ENCODE peak calls at places on chromosomes 4 and X, in five cellular contexts. H is left lung, R is testis, S is AG20443, E is HTR-8/SVneo. A is an unnamed sample.

GRCh38 chr4:145731026-145731425 is 51.1 kb downstream of the C4orf51 start:
- DNase-seq in H (no peak), R (no peak), S (no peak), E (no peak), A (no peak)

GRCh38 chrX:38935561-38935960 is 134.3 kb downstream of the MID1IP1 start:
- DNase-seq in H (no peak), R (no peak), S (no peak), E (no peak), A (no peak)

GRCh38 chr4:121140712-121141111 is 23.4 kb downstream of the TNIP3 start:
- DNase-seq in H (no peak), R (no peak), S (peak), E (no peak), A (no peak)

GRCh38 chr4:154691229-154691628 is 52.6 kb upstream of the LRAT start:
- DNase-seq in H (no peak), R (no peak), S (no peak), E (no peak), A (no peak)

GRCh38 chrX:115582871-115583729 is 22.1 kb downstream of the PLS3 start:
- DNase-seq in H (no peak), R (no peak), S (no peak), E (no peak), A (no peak)

GRCh38 chr4:55184600-55185523 is 59.5 kb upstream of the KDR start:
- DNase-seq in H (no peak), R (peak), S (peak), E (no peak), A (no peak)

GRCh38 chr4:120839624-120839973 is 82.9 kb downstream of the PRDM5 start:
- DNase-seq in H (no peak), R (no peak), S (no peak), E (no peak), A (no peak)

GRCh38 chrX:119686087-119686639 is 6.8 kb downstream of the SEPTIN6 start:
- DNase-seq in H (no peak), R (no peak), S (peak), E (no peak), A (no peak)

GRCh38 chrX:148500428-148501120 is at the start of gene AFF2:
- DNase-seq in H (no peak), R (peak), S (peak), E (no peak), A (no peak)

GRCh38 chr4:106414366-106414765 is 45.8 kb upstream of the GIMD1 start:
- DNase-seq in H (no peak), R (no peak), S (no peak), E (no peak), A (no peak)

GRCh38 chr4:8468746-8469535 is 28.4 kb downstream of the TRMT44 start:
- DNase-seq in H (peak), R (peak), S (peak), E (peak), A (no peak)

GRCh38 chrX:92270936-92271655 is 491.9 kb downstream of the PCDH11X start:
- DNase-seq in H (no peak), R (no peak), S (no peak), E (no peak), A (no peak)

GRCh38 chr4:56684320-56684719 is 3.2 kb upstream of the HOPX start:
- DNase-seq in H (no peak), R (no peak), S (no peak), E (no peak), A (no peak)

GRCh38 chrX:39950035-39950688 is 147.6 kb downstream of the BCOR start:
- DNase-seq in H (no peak), R (no peak), S (peak), E (peak), A (no peak)

GRCh38 chrX:107940095-107940494 is 42.1 kb downstream of the TEX13B start:
- DNase-seq in H (no peak), R (no peak), S (no peak), E (no peak), A (no peak)

GRCh38 chr4:75653845-75654503 is 19.2 kb downstream of the G3BP2 start:
- DNase-seq in H (no peak), R (no peak), S (peak), E (no peak), A (no peak)

GRCh38 chrX:40683245-40683644 is 35.9 kb upstream of the CXorf38 start:
- DNase-seq in H (no peak), R (no peak), S (no peak), E (no peak), A (no peak)

GRCh38 chrX:118928126-118928525 is 46.3 kb upstream of the LONRF3 start:
- DNase-seq in H (no peak), R (no peak), S (no peak), E (no peak), A (no peak)

GRCh38 chrX:154486052-154486395 is 391 bp downstream of the UBL4A start:
- DNase-seq in H (no peak), R (peak), S (peak), E (no peak), A (no peak)

GRCh38 chr4:159178147-159178541 is 75.3 kb downstream of the RAPGEF2 start:
- DNase-seq in H (no peak), R (no peak), S (no peak), E (peak), A (no peak)

GRCh38 chrX:118523920-118524319 is 28.3 kb downstream of the DOCK11 start:
- DNase-seq in H (no peak), R (no peak), S (no peak), E (no peak), A (no peak)

GRCh38 chrX:10414872-10415703 is 205.3 kb downstream of the MID1 start:
- DNase-seq in H (no peak), R (no peak), S (peak), E (peak), A (no peak)

GRCh38 chr4:41304221-41304620 is 47.5 kb downstream of the UCHL1 start:
- DNase-seq in H (peak), R (no peak), S (no peak), E (no peak), A (no peak)

GRCh38 chr4:39319678-39320077 is 46.5 kb downstream of the RFC1 start:
- DNase-seq in H (no peak), R (no peak), S (no peak), E (peak), A (no peak)

GRCh38 chr4:152102184-152103000 is 341.6 kb upstream of the GATB start:
- DNase-seq in H (no peak), R (no peak), S (no peak), E (no peak), A (no peak)

GRCh38 chrX:41144873-41145272 is 59.6 kb downstream of the USP9X start:
- DNase-seq in H (no peak), R (no peak), S (no peak), E (no peak), A (no peak)

GRCh38 chr4:129043523-129043922 is 49.8 kb downstream of the SCLT1 start:
- DNase-seq in H (no peak), R (no peak), S (peak), E (no peak), A (no peak)

GRCh38 chrX:111270339-111270738 is at the start of gene CAPN6:
- DNase-seq in H (no peak), R (peak), S (peak), E (no peak), A (no peak)

GRCh38 chr4:53987761-53988171 is 76.6 kb downstream of the CHIC2 start:
- DNase-seq in H (no peak), R (no peak), S (peak), E (no peak), A (no peak)

GRCh38 chrX:18887177-18887820 is 96.6 kb downstream of the PHKA2 start:
- DNase-seq in H (peak), R (no peak), S (no peak), E (no peak), A (no peak)

GRCh38 chrX:40570346-40571093 is 10.2 kb upstream of the ATP6AP2 start:
- DNase-seq in H (no peak), R (no peak), S (no peak), E (no peak), A (no peak)

A was measured in thoracic aorta.